ENCODE peak calls at places on chromosome 1, in seven cellular contexts. O, U, N, H, B, W and P are unnamed samples.

GRCh38 chr1:208085655-208086054 is 158.5 kb downstream of the PLXNA2 start:
- DNase-seq in U (no peak), N (no peak), B (no peak), H (no peak), W (no peak), O (no peak), P (no peak)

GRCh38 chr1:158813159-158813558 is 18.0 kb upstream of the MNDA start:
- DNase-seq in U (no peak), B (no peak), N (no peak), H (no peak), O (no peak), W (no peak), P (no peak)

GRCh38 chr1:192729500-192729899 is 79.3 kb upstream of the RGS2 start:
- DNase-seq in U (no peak), W (no peak), O (no peak), B (no peak), H (no peak), N (no peak), P (no peak)

GRCh38 chr1:33758698-33759097 is 105.2 kb upstream of the HMGB4 start:
- DNase-seq in W (no peak), O (no peak), N (no peak), B (no peak), U (no peak), H (no peak), P (peak)

GRCh38 chr1:247212914-247213617 is 41.2 kb upstream of the ZNF124 start:
- DNase-seq in U (no peak), B (no peak), O (no peak), W (no peak), H (no peak), N (no peak), P (no peak)

GRCh38 chr1:32028746-32029145 is 15.1 kb downstream of the KHDRBS1 start:
- DNase-seq in B (no peak), N (no peak), W (no peak), H (peak), O (no peak), U (no peak), P (peak)

GRCh38 chr1:109883248-109883955 is 27.2 kb upstream of the CSF1 start:
- DNase-seq in H (no peak), B (no peak), O (no peak), W (peak), U (no peak), N (no peak), P (no peak)

GRCh38 chr1:232047473-232047872 is 420.9 kb downstream of the DISC1 start:
- DNase-seq in U (no peak), B (peak), N (no peak), W (no peak), O (no peak), H (no peak), P (no peak)

GRCh38 chr1:237007147-237007881 is 3.1 kb upstream of the MT1HL1 start:
- DNase-seq in N (no peak), W (no peak), H (no peak), U (no peak), O (no peak), B (no peak), P (no peak)

GRCh38 chr1:53765656-53766055 is 26.7 kb upstream of the GLIS1 start:
- DNase-seq in O (no peak), N (no peak), H (no peak), W (no peak), B (no peak), U (peak), P (peak)